ENCODE peak calls at places on chromosome 1, in six cellular contexts. K, L, G, U, D and A are unnamed samples.

GRCh38 chr1:154951901-154952657 is 3.8 kb downstream of the PBXIP1 start:
- DNase-seq in K (no peak), L (no peak), G (no peak), U (no peak), D (no peak), A (no peak)

GRCh38 chr1:161962094-161962887 is 61.4 kb downstream of the OLFML2B start:
- DNase-seq in K (no peak), L (peak), G (no peak), U (no peak), D (peak), A (no peak)

GRCh38 chr1:197774691-197775281 is 494 bp downstream of the DENND1B start:
- DNase-seq in K (peak), L (peak), G (peak), U (no peak), D (no peak), A (peak)

GRCh38 chr1:1554926-1555915 is 14.8 kb upstream of the TMEM240 start:
- DNase-seq in K (no peak), L (peak), G (peak), U (no peak), D (no peak), A (no peak)

GRCh38 chr1:24393892-24394291 is 19.7 kb downstream of the STPG1 start:
- DNase-seq in K (no peak), L (peak), G (no peak), U (no peak), D (no peak), A (no peak)

GRCh38 chr1:155504207-155504606 is 58.4 kb downstream of the ASH1L start:
- DNase-seq in K (no peak), L (peak), G (peak), U (no peak), D (peak), A (no peak)

GRCh38 chr1:10727703-10728348 is 68.6 kb downstream of the CASZ1 start:
- DNase-seq in K (peak), L (no peak), G (no peak), U (no peak), D (no peak), A (no peak)

GRCh38 chr1:177282976-177283375 is 112.2 kb downstream of the BRINP2 start:
- DNase-seq in K (no peak), L (no peak), G (no peak), U (no peak), D (no peak), A (no peak)

GRCh38 chr1:6338685-6339084 is 54.9 kb downstream of the ACOT7 start:
- DNase-seq in K (no peak), L (no peak), G (no peak), U (no peak), D (no peak), A (no peak)

GRCh38 chr1:29209173-29209572 is 21.6 kb downstream of the MECR start:
- DNase-seq in K (no peak), L (peak), G (no peak), U (no peak), D (no peak), A (no peak)

GRCh38 chr1:111591946-111592345 is 27.6 kb upstream of the RAP1A start:
- DNase-seq in K (no peak), L (no peak), G (no peak), U (no peak), D (no peak), A (no peak)
- H3K27ac ChIP-seq in K (peak), L (peak), G (peak), U (peak), D (no peak), A (peak)

GRCh38 chr1:211726467-211726866 is 51.0 kb upstream of the NEK2 start:
- DNase-seq in K (no peak), L (no peak), G (no peak), U (no peak), D (no peak), A (no peak)

GRCh38 chr1:211729238-211729637 is 53.8 kb upstream of the NEK2 start:
- DNase-seq in K (no peak), L (no peak), G (no peak), U (no peak), D (no peak), A (no peak)

GRCh38 chr1:211722277-211723175 is 47.1 kb upstream of the NEK2 start:
- DNase-seq in K (no peak), L (peak), G (peak), U (no peak), D (no peak), A (no peak)

GRCh38 chr1:211724711-211725196 is 49.3 kb upstream of the NEK2 start:
- DNase-seq in K (no peak), L (no peak), G (no peak), U (no peak), D (no peak), A (no peak)

GRCh38 chr1:211723273-211723672 is 47.9 kb upstream of the NEK2 start:
- DNase-seq in K (no peak), L (no peak), G (no peak), U (no peak), D (no peak), A (no peak)
- H3K27ac ChIP-seq in K (no peak), L (no peak), G (peak), U (no peak), D (no peak), A (no peak)

GRCh38 chr1:32240140-32240951 is 6.7 kb upstream of the FAM167B start:
- DNase-seq in K (peak), L (peak), G (peak), U (peak), D (peak), A (no peak)
- H3K27ac ChIP-seq in K (peak), L (peak), G (peak), U (peak), D (peak), A (peak)

GRCh38 chr1:89725676-89726075 is 92.8 kb downstream of the LRRC8C start:
- DNase-seq in K (no peak), L (no peak), G (no peak), U (no peak), D (no peak), A (no peak)
- H3K27ac ChIP-seq in K (peak), L (peak), G (no peak), U (no peak), D (no peak), A (no peak)

DNA sequence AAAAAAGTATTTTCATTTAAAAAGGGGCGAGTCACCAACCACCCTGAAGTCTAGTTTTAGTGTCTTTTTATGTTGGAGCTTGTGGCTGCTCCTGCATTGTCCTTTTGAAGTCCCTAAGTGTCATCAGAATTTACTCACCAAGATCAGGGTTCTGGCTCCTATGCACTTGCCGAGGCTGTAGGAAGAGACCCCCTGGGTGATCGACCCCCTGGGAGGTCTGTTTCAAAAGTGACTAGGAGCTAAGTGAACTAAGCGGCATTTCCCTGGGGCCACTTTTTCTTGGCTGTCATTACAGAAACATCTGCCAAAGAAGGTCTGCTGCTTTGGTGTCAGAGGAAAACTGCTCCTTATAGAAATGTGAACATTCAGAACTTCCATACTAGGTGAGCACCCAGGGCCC is 39.3 kb downstream of the ACTN2 start:
- DNase-seq in K (no peak), L (no peak), G (no peak), U (no peak), D (no peak), A (no peak)
- H3K27ac ChIP-seq in K (no peak), L (no peak), G (no peak), U (no peak), D (no peak), A (no peak)

GRCh38 chr1:26409191-26409751 is 1.3 kb upstream of the LIN28A start:
- DNase-seq in K (no peak), L (no peak), G (no peak), U (no peak), D (no peak), A (no peak)
- H3K27ac ChIP-seq in K (no peak), L (no peak), G (no peak), U (no peak), D (no peak), A (no peak)

GRCh38 chr1:203671808-203672207 is 45.2 kb downstream of the ATP2B4 start:
- DNase-seq in K (no peak), L (no peak), G (no peak), U (no peak), D (no peak), A (no peak)
- H3K27ac ChIP-seq in K (peak), L (peak), G (peak), U (peak), D (no peak), A (peak)

GRCh38 chr1:200034821-200035396 is 7.4 kb downstream of the NR5A2 start:
- DNase-seq in K (no peak), L (peak), G (peak), U (no peak), D (no peak), A (no peak)

GRCh38 chr1:200035397-200035955 is 8.0 kb downstream of the NR5A2 start:
- DNase-seq in K (no peak), L (peak), G (no peak), U (no peak), D (no peak), A (no peak)

GRCh38 chr1:200036616-200037270 is 9.2 kb downstream of the NR5A2 start:
- DNase-seq in K (no peak), L (no peak), G (no peak), U (no peak), D (no peak), A (no peak)

GRCh38 chr1:200037501-200037900 is 10.0 kb downstream of the NR5A2 start:
- DNase-seq in K (no peak), L (no peak), G (no peak), U (no peak), D (no peak), A (no peak)

DNA sequence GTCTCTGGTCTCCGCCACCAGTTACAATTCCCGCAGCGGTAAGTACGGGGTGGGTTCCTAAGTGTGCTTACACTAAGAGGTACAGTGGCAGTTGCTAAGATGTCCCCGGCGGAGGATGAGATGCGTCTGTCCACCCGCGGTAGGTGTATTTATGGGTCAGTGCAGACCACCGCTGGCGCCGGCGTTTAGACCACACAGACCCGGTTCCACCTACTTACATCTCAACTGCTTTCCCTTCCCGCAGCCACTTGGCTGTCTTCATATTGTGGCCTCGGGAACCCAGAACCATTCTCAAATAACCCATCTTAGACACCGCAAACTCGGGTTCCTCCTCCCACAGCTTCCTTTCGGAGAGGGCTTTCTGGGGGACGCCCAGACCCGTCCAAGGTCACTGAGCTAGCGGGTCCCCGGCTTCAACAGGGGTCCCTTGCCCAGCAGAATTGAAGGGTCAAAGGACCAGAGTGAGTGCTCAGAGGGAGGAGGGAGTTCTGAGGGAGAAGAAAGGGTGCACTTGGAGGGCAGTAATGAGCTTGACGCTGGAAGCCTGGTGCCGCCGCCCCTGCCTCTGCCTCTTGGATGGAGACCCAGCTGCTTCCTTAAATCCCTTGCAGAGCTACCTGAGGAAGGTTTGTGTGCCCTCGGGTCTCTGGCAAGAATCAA is 8.6 kb downstream of the NR5A2 start:
- DNase-seq in K (no peak), L (no peak), G (peak), U (no peak), D (no peak), A (no peak)
- H3K27ac ChIP-seq in K (no peak), L (no peak), G (no peak), U (no peak), D (no peak), A (no peak)